ENCODE peak calls at places on chromosomes 5 and 9, in four cellular contexts. One of them, this sample, is unnamed.

GRCh38 chr5:90968319-90968718 is 409.7 kb downstream of the ADGRV1 start:
- DNase-seq in HFFc6: no peak
- DNase-seq in kidney glomerular epithelial cell: no peak
- DNase-seq in AG04450: no peak
- DNase-seq in this sample: no peak

GRCh38 chr9:97809666-97810344 is 43.2 kb upstream of the FOXE1 start:
- DNase-seq in HFFc6: no peak
- DNase-seq in kidney glomerular epithelial cell: peak
- DNase-seq in AG04450: no peak
- DNase-seq in this sample: no peak

GRCh38 chr5:60698316-60698715 is 1.6 kb downstream of the DEPDC1B start:
- DNase-seq in HFFc6: no peak
- DNase-seq in kidney glomerular epithelial cell: no peak
- DNase-seq in AG04450: no peak
- DNase-seq in this sample: no peak

GRCh38 chr9:122816163-122816867 is 12.1 kb downstream of the PDCL start:
- DNase-seq in HFFc6: no peak
- DNase-seq in kidney glomerular epithelial cell: no peak
- DNase-seq in AG04450: no peak
- DNase-seq in this sample: no peak

GRCh38 chr9:114291886-114292590 is 30.9 kb upstream of the ORM1 start:
- DNase-seq in HFFc6: no peak
- DNase-seq in kidney glomerular epithelial cell: no peak
- DNase-seq in AG04450: no peak
- DNase-seq in this sample: no peak

GRCh38 chr9:88689509-88689908 is 154.5 kb downstream of the NXNL2 start:
- DNase-seq in HFFc6: no peak
- DNase-seq in kidney glomerular epithelial cell: no peak
- DNase-seq in AG04450: no peak
- DNase-seq in this sample: no peak

GRCh38 chr5:103094737-103095136 is 25.2 kb downstream of the GIN1 start:
- DNase-seq in HFFc6: no peak
- DNase-seq in kidney glomerular epithelial cell: no peak
- DNase-seq in AG04450: no peak
- DNase-seq in this sample: no peak

GRCh38 chr5:174571662-174572397 is 152.6 kb upstream of the MSX2 start:
- DNase-seq in HFFc6: peak
- DNase-seq in kidney glomerular epithelial cell: no peak
- DNase-seq in AG04450: peak
- DNase-seq in this sample: peak

GRCh38 chr5:152124413-152125082 is 199.9 kb upstream of the GLRA1 start:
- DNase-seq in HFFc6: no peak
- DNase-seq in kidney glomerular epithelial cell: no peak
- DNase-seq in AG04450: no peak
- DNase-seq in this sample: no peak

GRCh38 chr9:69463497-69464068 is 138.6 kb downstream of the ENTREP1 start:
- DNase-seq in HFFc6: no peak
- DNase-seq in kidney glomerular epithelial cell: no peak
- DNase-seq in AG04450: no peak
- DNase-seq in this sample: no peak

GRCh38 chr5:1105350-1106265 is 6.3 kb downstream of the SLC12A7 start:
- DNase-seq in HFFc6: no peak
- DNase-seq in kidney glomerular epithelial cell: no peak
- DNase-seq in AG04450: no peak
- DNase-seq in this sample: no peak

GRCh38 chr5:177294632-177295031 is 8.9 kb downstream of the RAB24 start:
- DNase-seq in HFFc6: no peak
- DNase-seq in kidney glomerular epithelial cell: no peak
- DNase-seq in AG04450: no peak
- DNase-seq in this sample: no peak

GRCh38 chr5:90055831-90056328 is 353.7 kb downstream of the CETN3 start:
- DNase-seq in HFFc6: no peak
- DNase-seq in kidney glomerular epithelial cell: no peak
- DNase-seq in AG04450: peak
- DNase-seq in this sample: no peak

GRCh38 chr5:13215370-13215769 is 729.1 kb downstream of the DNAH5 start:
- DNase-seq in HFFc6: no peak
- DNase-seq in kidney glomerular epithelial cell: no peak
- DNase-seq in AG04450: no peak
- DNase-seq in this sample: no peak

GRCh38 chr5:59199868-59200267 is 617.0 kb downstream of the RAB3C start:
- DNase-seq in HFFc6: no peak
- DNase-seq in kidney glomerular epithelial cell: no peak
- DNase-seq in AG04450: no peak
- DNase-seq in this sample: no peak

GRCh38 chr5:58266402-58266801 is 193.5 kb downstream of the PLK2 start:
- DNase-seq in HFFc6: no peak
- DNase-seq in kidney glomerular epithelial cell: peak
- DNase-seq in AG04450: no peak
- DNase-seq in this sample: no peak

GRCh38 chr9:83280259-83280658 is 217.3 kb upstream of the RASEF start:
- DNase-seq in HFFc6: peak
- DNase-seq in kidney glomerular epithelial cell: no peak
- DNase-seq in AG04450: no peak
- DNase-seq in this sample: no peak

GRCh38 chr5:95901676-95902646 is 59.7 kb downstream of the ELL2 start:
- DNase-seq in HFFc6: peak
- DNase-seq in kidney glomerular epithelial cell: no peak
- DNase-seq in AG04450: no peak
- DNase-seq in this sample: peak

GRCh38 chr5:162496080-162496808 is 428.7 kb downstream of the GABRG2 start:
- DNase-seq in HFFc6: no peak
- DNase-seq in kidney glomerular epithelial cell: no peak
- DNase-seq in AG04450: no peak
- DNase-seq in this sample: no peak

GRCh38 chr5:3740546-3741371 is 145.1 kb downstream of the IRX1 start:
- DNase-seq in HFFc6: no peak
- DNase-seq in kidney glomerular epithelial cell: peak
- DNase-seq in AG04450: no peak
- DNase-seq in this sample: no peak

GRCh38 chr9:138099803-138100598 is 222.4 kb downstream of the CACNA1B start:
- DNase-seq in HFFc6: no peak
- DNase-seq in kidney glomerular epithelial cell: no peak
- DNase-seq in AG04450: no peak
- DNase-seq in this sample: peak

GRCh38 chr5:14069021-14069420 is 74.1 kb upstream of the TRIO start:
- DNase-seq in HFFc6: no peak
- DNase-seq in kidney glomerular epithelial cell: no peak
- DNase-seq in AG04450: no peak
- DNase-seq in this sample: no peak

GRCh38 chr9:2209400-2209799 is 194.3 kb downstream of the SMARCA2 start:
- DNase-seq in HFFc6: no peak
- DNase-seq in kidney glomerular epithelial cell: no peak
- DNase-seq in AG04450: no peak
- DNase-seq in this sample: no peak

GRCh38 chr9:91736898-91737601 is 213.0 kb downstream of the ROR2 start:
- DNase-seq in HFFc6: no peak
- DNase-seq in kidney glomerular epithelial cell: no peak
- DNase-seq in AG04450: no peak
- DNase-seq in this sample: no peak

GRCh38 chr5:60287174-60287771 is 393.7 kb upstream of the PDE4D start:
- DNase-seq in HFFc6: peak
- DNase-seq in kidney glomerular epithelial cell: peak
- DNase-seq in AG04450: no peak
- DNase-seq in this sample: peak

GRCh38 chr5:150234606-150235547 is 45.0 kb downstream of the SLC6A7 start:
- DNase-seq in HFFc6: no peak
- DNase-seq in kidney glomerular epithelial cell: no peak
- DNase-seq in AG04450: no peak
- DNase-seq in this sample: no peak

GRCh38 chr5:157217289-157218024 is 36.8 kb downstream of the ITK start:
- DNase-seq in HFFc6: no peak
- DNase-seq in kidney glomerular epithelial cell: no peak
- DNase-seq in AG04450: no peak
- DNase-seq in this sample: no peak

GRCh38 chr9:128244443-128245226 is 31.2 kb downstream of the GOLGA2 start:
- DNase-seq in HFFc6: peak
- DNase-seq in kidney glomerular epithelial cell: no peak
- DNase-seq in AG04450: peak
- DNase-seq in this sample: peak

GRCh38 chr5:135053278-135053677 is 19.2 kb upstream of the PITX1 start:
- DNase-seq in HFFc6: no peak
- DNase-seq in kidney glomerular epithelial cell: no peak
- DNase-seq in AG04450: no peak
- DNase-seq in this sample: no peak